ENCODE peak calls at places on chromosomes 6 and 20, in five cellular contexts. H is posterior vena cava, N is AG10803, G is amniotic stem cell, V is AG20443. A is an unnamed sample.

GRCh38 chr6:53956068-53956711 is 155.1 kb upstream of the MLIP start:
- DNase-seq in G (peak; percentile 20), V (peak; percentile 77), H (peak; percentile 87), N (peak; percentile 43), A (peak; percentile 18)

GRCh38 chr20:63847374-63848002 is 13.8 kb upstream of the ABHD16B start:
- DNase-seq in V (no peak), H (no peak), N (no peak), G (no peak), A (peak; percentile 63)

GRCh38 chr6:25794784-25795183 is 37.1 kb downstream of the SLC17A1 start:
- DNase-seq in N (no peak), G (no peak), H (no peak), V (no peak), A (no peak)

GRCh38 chr6:74000582-74000981 is 304.6 kb downstream of the CD109 start:
- DNase-seq in H (no peak), G (no peak), V (no peak), N (peak; percentile 47), A (no peak)

GRCh38 chr6:164114656-164115055 is 700.1 kb downstream of the QKI start:
- DNase-seq in V (no peak), N (no peak), H (no peak), G (no peak), A (no peak)

GRCh38 chr20:41041693-41042092 is 13.1 kb downstream of the TOP1 start:
- DNase-seq in G (no peak), N (no peak), V (no peak), H (no peak), A (no peak)

GRCh38 chr20:21505810-21506530 is 7.9 kb downstream of the NKX2-2 start:
- DNase-seq in V (peak; percentile 89), H (no peak), G (no peak), N (peak; percentile 29), A (peak; percentile 34)

GRCh38 chr6:93391982-93392381 is 27.4 kb downstream of the EPHA7 start:
- DNase-seq in G (no peak), V (no peak), N (no peak), H (no peak), A (no peak)

GRCh38 chr6:30847971-30848441 is 36.3 kb upstream of the DDR1 start:
- DNase-seq in N (no peak), G (no peak), V (no peak), H (peak; percentile 7), A (no peak)

GRCh38 chr6:164005312-164005711 is 590.8 kb downstream of the QKI start:
- DNase-seq in G (no peak), V (no peak), H (no peak), N (no peak), A (no peak)

GRCh38 chr20:16548073-16548672 is 25.1 kb downstream of the KIF16B start:
- DNase-seq in V (no peak), N (no peak), H (no peak), G (no peak), A (no peak)

GRCh38 chr6:112956696-112957525 is 609.8 kb downstream of the RFPL4B start:
- DNase-seq in V (peak; percentile 48), G (peak; percentile 67), N (peak; percentile 79), H (no peak), A (no peak)

GRCh38 chr6:72865467-72865866 is 243.6 kb downstream of the KCNQ5 start:
- DNase-seq in H (no peak), N (peak; percentile 74), V (peak; percentile 14), G (no peak), A (peak; percentile 29)

GRCh38 chr20:32436968-32437367 is 78.8 kb downstream of the ASXL1 start:
- DNase-seq in G (no peak), N (no peak), V (no peak), H (no peak), A (no peak)

GRCh38 chr6:118325220-118325860 is 222.8 kb upstream of the PLN start:
- DNase-seq in V (peak; percentile 40), N (peak; percentile 3), G (no peak), H (no peak), A (no peak)

GRCh38 chr20:32230707-32231106 is 23.0 kb downstream of the POFUT1 start:
- DNase-seq in G (no peak), V (no peak), H (no peak), N (no peak), A (no peak)

A was measured in cerebellum.